ENCODE peak calls at places on chromosomes 12 and 14, in ten cellular contexts. One of them, this sample, is unnamed.
A peak's percentile ranks its signal among the peaks of the same experiment; 100 is the strongest.

GRCh38 chr14:30267141-30267540 is 291.8 kb upstream of the G2E3 start:
- DNase-seq in stimulated activated naive CD4-positive, alpha-beta T cell treated with Interleukin-2 at 50 U/mL for 16 hours: no peak
- DNase-seq in stomach: no peak
- DNase-seq in globus pallidus: no peak
- DNase-seq in RPMI8226: no peak
- DNase-seq in aorta: no peak
- DNase-seq in neuronal stem cell: no peak
- DNase-seq in T-helper 1 cell: no peak
- DNase-seq in NCI-H345: no peak
- DNase-seq in H7: no peak
- DNase-seq in this sample: no peak

GRCh38 chr12:51482808-51483532 is 58.3 kb downstream of the SLC4A8 start:
- DNase-seq in stimulated activated naive CD4-positive, alpha-beta T cell treated with Interleukin-2 at 50 U/mL for 16 hours: no peak
- DNase-seq in stomach: no peak
- DNase-seq in globus pallidus: no peak
- DNase-seq in RPMI8226: no peak
- DNase-seq in aorta: no peak
- DNase-seq in neuronal stem cell: no peak
- DNase-seq in T-helper 1 cell: no peak
- DNase-seq in NCI-H345: no peak
- DNase-seq in H7: no peak
- DNase-seq in this sample: no peak

GRCh38 chr14:86057018-86057667 is 527.2 kb downstream of the FLRT2 start:
- DNase-seq in stimulated activated naive CD4-positive, alpha-beta T cell treated with Interleukin-2 at 50 U/mL for 16 hours: no peak
- DNase-seq in stomach: no peak
- DNase-seq in globus pallidus: peak; percentile 33
- DNase-seq in RPMI8226: peak; percentile 20
- DNase-seq in aorta: no peak
- DNase-seq in neuronal stem cell: no peak
- DNase-seq in T-helper 1 cell: no peak
- DNase-seq in NCI-H345: peak; percentile 48
- DNase-seq in H7: no peak
- DNase-seq in this sample: peak; percentile 18

GRCh38 chr12:121124402-121125109 is 8.1 kb upstream of the P2RX7 start:
- DNase-seq in stimulated activated naive CD4-positive, alpha-beta T cell treated with Interleukin-2 at 50 U/mL for 16 hours: peak; percentile 34
- DNase-seq in stomach: no peak
- DNase-seq in globus pallidus: no peak
- DNase-seq in RPMI8226: peak; percentile 52
- DNase-seq in aorta: no peak
- DNase-seq in neuronal stem cell: no peak
- DNase-seq in T-helper 1 cell: no peak
- DNase-seq in NCI-H345: no peak
- DNase-seq in H7: no peak
- DNase-seq in this sample: peak; percentile 62

GRCh38 chr12:716506-716905 is 35.9 kb upstream of the WNK1 start:
- DNase-seq in stimulated activated naive CD4-positive, alpha-beta T cell treated with Interleukin-2 at 50 U/mL for 16 hours: peak; percentile 23
- DNase-seq in stomach: no peak
- DNase-seq in globus pallidus: no peak
- DNase-seq in RPMI8226: no peak
- DNase-seq in aorta: no peak
- DNase-seq in neuronal stem cell: no peak
- DNase-seq in T-helper 1 cell: no peak
- DNase-seq in NCI-H345: no peak
- DNase-seq in H7: no peak
- DNase-seq in this sample: no peak

GRCh38 chr12:108568653-108569154 is 6.3 kb downstream of the ISCU start:
- DNase-seq in stimulated activated naive CD4-positive, alpha-beta T cell treated with Interleukin-2 at 50 U/mL for 16 hours: peak; percentile 72
- DNase-seq in stomach: no peak
- DNase-seq in globus pallidus: no peak
- DNase-seq in RPMI8226: peak; percentile 74
- DNase-seq in aorta: no peak
- DNase-seq in neuronal stem cell: no peak
- DNase-seq in T-helper 1 cell: peak; percentile 62
- DNase-seq in NCI-H345: peak; percentile 88
- DNase-seq in H7: no peak
- DNase-seq in this sample: no peak

GRCh38 chr12:73902270-73902669 is 635.4 kb upstream of the ATXN7L3B start:
- DNase-seq in stimulated activated naive CD4-positive, alpha-beta T cell treated with Interleukin-2 at 50 U/mL for 16 hours: no peak
- DNase-seq in stomach: no peak
- DNase-seq in globus pallidus: no peak
- DNase-seq in RPMI8226: no peak
- DNase-seq in aorta: no peak
- DNase-seq in neuronal stem cell: no peak
- DNase-seq in T-helper 1 cell: no peak
- DNase-seq in NCI-H345: no peak
- DNase-seq in H7: no peak
- DNase-seq in this sample: no peak

GRCh38 chr14:79820866-79821535 is 390.3 kb downstream of the DIO2 start:
- DNase-seq in stimulated activated naive CD4-positive, alpha-beta T cell treated with Interleukin-2 at 50 U/mL for 16 hours: no peak
- DNase-seq in stomach: no peak
- DNase-seq in globus pallidus: no peak
- DNase-seq in RPMI8226: no peak
- DNase-seq in aorta: no peak
- DNase-seq in neuronal stem cell: no peak
- DNase-seq in T-helper 1 cell: no peak
- DNase-seq in NCI-H345: no peak
- DNase-seq in H7: peak; percentile 6
- DNase-seq in this sample: no peak

GRCh38 chr12:122656298-122656697 is 46.9 kb downstream of the HCAR2 start:
- DNase-seq in stimulated activated naive CD4-positive, alpha-beta T cell treated with Interleukin-2 at 50 U/mL for 16 hours: no peak
- DNase-seq in stomach: no peak
- DNase-seq in globus pallidus: no peak
- DNase-seq in RPMI8226: no peak
- DNase-seq in aorta: no peak
- DNase-seq in neuronal stem cell: no peak
- DNase-seq in T-helper 1 cell: no peak
- DNase-seq in NCI-H345: no peak
- DNase-seq in H7: no peak
- DNase-seq in this sample: no peak

GRCh38 chr12:56599797-56600196 is 30.3 kb downstream of the BAZ2A start:
- DNase-seq in stimulated activated naive CD4-positive, alpha-beta T cell treated with Interleukin-2 at 50 U/mL for 16 hours: no peak
- DNase-seq in stomach: no peak
- DNase-seq in globus pallidus: no peak
- DNase-seq in RPMI8226: no peak
- DNase-seq in aorta: no peak
- DNase-seq in neuronal stem cell: no peak
- DNase-seq in T-helper 1 cell: no peak
- DNase-seq in NCI-H345: no peak
- DNase-seq in H7: no peak
- DNase-seq in this sample: no peak

GRCh38 chr12:131946757-131947156 is 3.0 kb upstream of the EP400 start:
- DNase-seq in stimulated activated naive CD4-positive, alpha-beta T cell treated with Interleukin-2 at 50 U/mL for 16 hours: no peak
- DNase-seq in stomach: no peak
- DNase-seq in globus pallidus: no peak
- DNase-seq in RPMI8226: no peak
- DNase-seq in aorta: no peak
- DNase-seq in neuronal stem cell: no peak
- DNase-seq in T-helper 1 cell: no peak
- DNase-seq in NCI-H345: no peak
- DNase-seq in H7: peak; percentile 43
- DNase-seq in this sample: no peak

GRCh38 chr12:126874427-126875026 is 1392.4 kb upstream of the TMEM132C start:
- DNase-seq in stimulated activated naive CD4-positive, alpha-beta T cell treated with Interleukin-2 at 50 U/mL for 16 hours: peak; percentile 52
- DNase-seq in stomach: peak; percentile 65
- DNase-seq in globus pallidus: peak; percentile 53
- DNase-seq in RPMI8226: peak; percentile 55
- DNase-seq in aorta: peak; percentile 58
- DNase-seq in neuronal stem cell: peak; percentile 73
- DNase-seq in T-helper 1 cell: peak; percentile 50
- DNase-seq in NCI-H345: peak; percentile 48
- DNase-seq in H7: peak; percentile 84
- DNase-seq in this sample: peak; percentile 6

GRCh38 chr12:4223273-4223855 is 50.2 kb upstream of the CCND2 start:
- DNase-seq in stimulated activated naive CD4-positive, alpha-beta T cell treated with Interleukin-2 at 50 U/mL for 16 hours: no peak
- DNase-seq in stomach: no peak
- DNase-seq in globus pallidus: no peak
- DNase-seq in RPMI8226: no peak
- DNase-seq in aorta: no peak
- DNase-seq in neuronal stem cell: no peak
- DNase-seq in T-helper 1 cell: no peak
- DNase-seq in NCI-H345: no peak
- DNase-seq in H7: no peak
- DNase-seq in this sample: no peak

GRCh38 chr12:67827820-67828383 is 161.3 kb upstream of the IFNG-AS1 start:
- DNase-seq in stimulated activated naive CD4-positive, alpha-beta T cell treated with Interleukin-2 at 50 U/mL for 16 hours: peak; percentile 67
- DNase-seq in stomach: no peak
- DNase-seq in globus pallidus: no peak
- DNase-seq in RPMI8226: no peak
- DNase-seq in aorta: peak; percentile 50
- DNase-seq in neuronal stem cell: no peak
- DNase-seq in T-helper 1 cell: no peak
- DNase-seq in NCI-H345: no peak
- DNase-seq in H7: no peak
- DNase-seq in this sample: peak; percentile 72

GRCh38 chr12:61566183-61566582 is 694.0 kb upstream of the USP15 start:
- DNase-seq in stimulated activated naive CD4-positive, alpha-beta T cell treated with Interleukin-2 at 50 U/mL for 16 hours: no peak
- DNase-seq in stomach: no peak
- DNase-seq in globus pallidus: no peak
- DNase-seq in RPMI8226: no peak
- DNase-seq in aorta: no peak
- DNase-seq in neuronal stem cell: no peak
- DNase-seq in T-helper 1 cell: no peak
- DNase-seq in NCI-H345: no peak
- DNase-seq in H7: peak; percentile 1
- DNase-seq in this sample: no peak

GRCh38 chr12:118145798-118146156 is 9.9 kb downstream of the PEBP1 start:
- DNase-seq in stimulated activated naive CD4-positive, alpha-beta T cell treated with Interleukin-2 at 50 U/mL for 16 hours: no peak
- DNase-seq in stomach: no peak
- DNase-seq in globus pallidus: no peak
- DNase-seq in RPMI8226: no peak
- DNase-seq in aorta: no peak
- DNase-seq in neuronal stem cell: no peak
- DNase-seq in T-helper 1 cell: no peak
- DNase-seq in NCI-H345: no peak
- DNase-seq in H7: no peak
- DNase-seq in this sample: no peak

GRCh38 chr12:64243809-64244208 is 21.7 kb upstream of the KICS2 start:
- DNase-seq in stimulated activated naive CD4-positive, alpha-beta T cell treated with Interleukin-2 at 50 U/mL for 16 hours: no peak
- DNase-seq in stomach: no peak
- DNase-seq in globus pallidus: no peak
- DNase-seq in RPMI8226: no peak
- DNase-seq in aorta: no peak
- DNase-seq in neuronal stem cell: no peak
- DNase-seq in T-helper 1 cell: no peak
- DNase-seq in NCI-H345: no peak
- DNase-seq in H7: no peak
- DNase-seq in this sample: no peak

GRCh38 chr14:56325251-56325839 is 207.1 kb downstream of the PELI2 start:
- DNase-seq in stimulated activated naive CD4-positive, alpha-beta T cell treated with Interleukin-2 at 50 U/mL for 16 hours: no peak
- DNase-seq in stomach: no peak
- DNase-seq in globus pallidus: no peak
- DNase-seq in RPMI8226: no peak
- DNase-seq in aorta: no peak
- DNase-seq in neuronal stem cell: no peak
- DNase-seq in T-helper 1 cell: no peak
- DNase-seq in NCI-H345: no peak
- DNase-seq in H7: no peak
- DNase-seq in this sample: no peak

GRCh38 chr14:63654346-63654745 is 12.7 kb upstream of the WDR89 start:
- DNase-seq in stimulated activated naive CD4-positive, alpha-beta T cell treated with Interleukin-2 at 50 U/mL for 16 hours: no peak
- DNase-seq in stomach: no peak
- DNase-seq in globus pallidus: no peak
- DNase-seq in RPMI8226: no peak
- DNase-seq in aorta: no peak
- DNase-seq in neuronal stem cell: no peak
- DNase-seq in T-helper 1 cell: no peak
- DNase-seq in NCI-H345: no peak
- DNase-seq in H7: no peak
- DNase-seq in this sample: no peak

GRCh38 chr12:29552324-29552927 is 54.9 kb upstream of the OVCH1 start:
- DNase-seq in stimulated activated naive CD4-positive, alpha-beta T cell treated with Interleukin-2 at 50 U/mL for 16 hours: peak; percentile 37
- DNase-seq in stomach: peak; percentile 74
- DNase-seq in globus pallidus: peak; percentile 47
- DNase-seq in RPMI8226: peak; percentile 54
- DNase-seq in aorta: peak; percentile 66
- DNase-seq in neuronal stem cell: peak; percentile 40
- DNase-seq in T-helper 1 cell: peak; percentile 52
- DNase-seq in NCI-H345: peak; percentile 58
- DNase-seq in H7: peak; percentile 38
- DNase-seq in this sample: peak; percentile 61

GRCh38 chr14:100747021-100747586 is 20.4 kb downstream of the DLK1 start:
- DNase-seq in stimulated activated naive CD4-positive, alpha-beta T cell treated with Interleukin-2 at 50 U/mL for 16 hours: no peak
- DNase-seq in stomach: no peak
- DNase-seq in globus pallidus: no peak
- DNase-seq in RPMI8226: no peak
- DNase-seq in aorta: no peak
- DNase-seq in neuronal stem cell: no peak
- DNase-seq in T-helper 1 cell: no peak
- DNase-seq in NCI-H345: peak; percentile 89
- DNase-seq in H7: no peak
- DNase-seq in this sample: peak; percentile 89

GRCh38 chr12:115569694-115570093 is 707.8 kb downstream of the MED13L start:
- DNase-seq in stimulated activated naive CD4-positive, alpha-beta T cell treated with Interleukin-2 at 50 U/mL for 16 hours: no peak
- DNase-seq in stomach: no peak
- DNase-seq in globus pallidus: peak; percentile 42
- DNase-seq in RPMI8226: no peak
- DNase-seq in aorta: no peak
- DNase-seq in neuronal stem cell: peak; percentile 30
- DNase-seq in T-helper 1 cell: no peak
- DNase-seq in NCI-H345: no peak
- DNase-seq in H7: peak; percentile 53
- DNase-seq in this sample: no peak

GRCh38 chr12:98955284-98955683 is 310.2 kb downstream of the APAF1 start:
- DNase-seq in stimulated activated naive CD4-positive, alpha-beta T cell treated with Interleukin-2 at 50 U/mL for 16 hours: no peak
- DNase-seq in stomach: no peak
- DNase-seq in globus pallidus: no peak
- DNase-seq in RPMI8226: peak; percentile 60
- DNase-seq in aorta: no peak
- DNase-seq in neuronal stem cell: no peak
- DNase-seq in T-helper 1 cell: no peak
- DNase-seq in NCI-H345: peak; percentile 24
- DNase-seq in H7: peak; percentile 28
- DNase-seq in this sample: no peak

GRCh38 chr12:85281947-85282312 is 1.9 kb downstream of the ALX1 start:
- DNase-seq in stimulated activated naive CD4-positive, alpha-beta T cell treated with Interleukin-2 at 50 U/mL for 16 hours: no peak
- DNase-seq in stomach: no peak
- DNase-seq in globus pallidus: no peak
- DNase-seq in RPMI8226: no peak
- DNase-seq in aorta: no peak
- DNase-seq in neuronal stem cell: no peak
- DNase-seq in T-helper 1 cell: no peak
- DNase-seq in NCI-H345: no peak
- DNase-seq in H7: no peak
- DNase-seq in this sample: no peak

GRCh38 chr12:96501139-96501741 is 11.9 kb downstream of the CFAP54 start:
- DNase-seq in stimulated activated naive CD4-positive, alpha-beta T cell treated with Interleukin-2 at 50 U/mL for 16 hours: peak; percentile 12
- DNase-seq in stomach: peak; percentile 46
- DNase-seq in globus pallidus: no peak
- DNase-seq in RPMI8226: peak; percentile 85
- DNase-seq in aorta: no peak
- DNase-seq in neuronal stem cell: no peak
- DNase-seq in T-helper 1 cell: peak; percentile 6
- DNase-seq in NCI-H345: no peak
- DNase-seq in H7: no peak
- DNase-seq in this sample: no peak

GRCh38 chr14:95182379-95182778 is 25.1 kb upstream of the DICER1 start:
- DNase-seq in stimulated activated naive CD4-positive, alpha-beta T cell treated with Interleukin-2 at 50 U/mL for 16 hours: no peak
- DNase-seq in stomach: no peak
- DNase-seq in globus pallidus: no peak
- DNase-seq in RPMI8226: no peak
- DNase-seq in aorta: no peak
- DNase-seq in neuronal stem cell: no peak
- DNase-seq in T-helper 1 cell: no peak
- DNase-seq in NCI-H345: no peak
- DNase-seq in H7: peak; percentile 56
- DNase-seq in this sample: no peak

GRCh38 chr12:131910302-131911110 is 16.1 kb downstream of the ULK1 start:
- DNase-seq in stimulated activated naive CD4-positive, alpha-beta T cell treated with Interleukin-2 at 50 U/mL for 16 hours: no peak
- DNase-seq in stomach: no peak
- DNase-seq in globus pallidus: no peak
- DNase-seq in RPMI8226: no peak
- DNase-seq in aorta: peak; percentile 37
- DNase-seq in neuronal stem cell: no peak
- DNase-seq in T-helper 1 cell: no peak
- DNase-seq in NCI-H345: no peak
- DNase-seq in H7: peak; percentile 48
- DNase-seq in this sample: no peak

GRCh38 chr14:30180219-30180618 is 252.6 kb upstream of the PRKD1 start:
- DNase-seq in stimulated activated naive CD4-positive, alpha-beta T cell treated with Interleukin-2 at 50 U/mL for 16 hours: no peak
- DNase-seq in stomach: no peak
- DNase-seq in globus pallidus: no peak
- DNase-seq in RPMI8226: no peak
- DNase-seq in aorta: no peak
- DNase-seq in neuronal stem cell: no peak
- DNase-seq in T-helper 1 cell: no peak
- DNase-seq in NCI-H345: no peak
- DNase-seq in H7: no peak
- DNase-seq in this sample: no peak